ENCODE peak calls at places on chromosomes 13 and 19, in four cellular contexts. One of them, this sample, is unnamed.

GRCh38 chr19:38734426-38735256 is 9.6 kb downstream of the CAPN12 start:
- DNase-seq in K562: no peak
- DNase-seq in GM12878: peak; percentile 25
- DNase-seq in HepG2: no peak
- DNase-seq in this sample: no peak

GRCh38 chr19:4258181-4258580 is 11.3 kb downstream of the YJU2 start:
- DNase-seq in K562: no peak
- DNase-seq in GM12878: no peak
- DNase-seq in HepG2: no peak
- DNase-seq in this sample: no peak

GRCh38 chr19:8224394-8225145 is 15.4 kb downstream of the CERS4 start:
- DNase-seq in K562: no peak
- DNase-seq in GM12878: no peak
- DNase-seq in HepG2: no peak
- DNase-seq in this sample: no peak

GRCh38 chr19:13597625-13598024 is 91.3 kb upstream of the CACNA1A start:
- DNase-seq in K562: peak; percentile 81
- DNase-seq in GM12878: peak; percentile 25
- DNase-seq in HepG2: peak; percentile 35
- DNase-seq in this sample: no peak

GRCh38 chr19:391199-391557 is 17.8 kb downstream of the C2CD4C start:
- DNase-seq in K562: no peak
- DNase-seq in GM12878: no peak
- DNase-seq in HepG2: no peak
- DNase-seq in this sample: no peak

GRCh38 chr19:45613926-45614725 is 12.1 kb upstream of the GPR4 start:
- DNase-seq in K562: no peak
- DNase-seq in GM12878: peak; percentile 73
- DNase-seq in HepG2: no peak
- DNase-seq in this sample: no peak

GRCh38 chr19:41218615-41219507 is at the start of gene AXL:
- DNase-seq in K562: no peak
- DNase-seq in GM12878: no peak
- DNase-seq in HepG2: peak; percentile 25
- DNase-seq in this sample: peak; percentile 78

GRCh38 chr19:19115954-19116353 is 22.3 kb downstream of the TMEM161A start:
- DNase-seq in K562: peak; percentile 68
- DNase-seq in GM12878: no peak
- DNase-seq in HepG2: peak; percentile 45
- DNase-seq in this sample: no peak

DNA sequence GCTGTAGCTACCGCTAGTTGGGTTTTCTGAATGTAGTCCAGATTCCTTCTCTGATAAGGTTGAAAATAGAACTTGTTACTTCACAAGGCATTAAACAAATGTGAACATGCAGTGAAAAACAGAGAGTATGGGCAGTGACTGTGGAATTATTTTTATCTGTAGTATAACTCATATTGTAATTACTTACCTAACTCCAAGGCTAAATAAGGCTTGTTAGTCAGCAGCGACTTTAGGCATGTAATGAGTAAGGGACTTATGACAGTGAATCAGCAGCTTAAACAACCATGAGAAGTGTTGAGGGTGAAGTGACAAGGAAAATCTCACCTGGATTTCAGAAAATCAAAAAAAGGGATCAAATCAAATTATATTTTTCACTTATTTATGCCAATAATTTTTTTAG is 1719.5 kb upstream of the MIR17HG start:
- DNase-seq in K562: no peak
- DNase-seq in GM12878: no peak
- DNase-seq in HepG2: no peak
- DNase-seq in this sample: no peak
- TF ChIP-seq TAF1 in K562: no peak
- TF ChIP-seq TAF1 in GM12878: no peak
- TF ChIP-seq TAF1 in HepG2: no peak
- TF ChIP-seq TAF1 in this sample: no peak

GRCh38 chr13:112444416-112445399 is 68.6 kb downstream of the SPACA7 start:
- DNase-seq in K562: no peak
- DNase-seq in GM12878: no peak
- DNase-seq in HepG2: no peak
- DNase-seq in this sample: no peak
- TF ChIP-seq HDAC2 in K562: no peak
- TF ChIP-seq HDAC2 in GM12878: no peak
- TF ChIP-seq HDAC2 in HepG2: no peak
- TF ChIP-seq HDAC2 in this sample: no peak

GRCh38 chr13:26977541-26977940 is 194.1 kb downstream of the USP12 start:
- DNase-seq in K562: no peak
- DNase-seq in GM12878: no peak
- DNase-seq in HepG2: no peak
- DNase-seq in this sample: no peak
- TF ChIP-seq TAF1 in K562: no peak
- TF ChIP-seq TAF1 in GM12878: no peak
- TF ChIP-seq TAF1 in HepG2: no peak
- TF ChIP-seq TAF1 in this sample: no peak

GRCh38 chr13:40786568-40786996 is 2.8 kb upstream of the SLC25A15 start:
- DNase-seq in K562: peak; percentile 36
- DNase-seq in GM12878: no peak
- DNase-seq in HepG2: peak; percentile 90
- DNase-seq in this sample: no peak
- TF ChIP-seq HDAC2 in K562: no peak
- TF ChIP-seq HDAC2 in GM12878: no peak
- TF ChIP-seq HDAC2 in HepG2: peak; percentile 82
- TF ChIP-seq HDAC2 in this sample: no peak

DNA sequence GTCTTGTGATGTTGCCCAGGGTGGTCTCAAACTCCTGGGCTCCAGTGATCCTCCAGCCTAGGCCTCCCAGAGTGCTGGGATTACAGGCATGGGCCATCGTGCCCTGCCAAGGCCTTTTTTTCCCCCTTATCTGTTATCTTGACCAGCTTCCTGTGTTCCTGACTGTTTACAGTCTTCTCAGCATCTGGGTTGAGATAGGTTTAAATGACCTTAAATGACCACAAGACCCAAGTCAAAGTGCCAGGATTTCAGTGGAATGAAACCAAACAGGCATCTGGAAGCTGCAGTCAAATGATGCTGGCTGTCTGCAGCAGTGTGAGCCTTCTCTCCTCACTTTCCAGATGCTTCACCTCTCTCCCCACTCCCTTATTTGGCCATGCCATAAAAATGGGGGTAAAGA is 114.2 kb upstream of the CLDN10 start:
- DNase-seq in K562: peak; percentile 25
- DNase-seq in GM12878: no peak
- DNase-seq in HepG2: no peak
- DNase-seq in this sample: no peak
- TF ChIP-seq TAF1 in K562: no peak
- TF ChIP-seq TAF1 in GM12878: no peak
- TF ChIP-seq TAF1 in HepG2: no peak
- TF ChIP-seq TAF1 in this sample: no peak

GRCh38 chr13:98972627-98973026 is 5.2 kb downstream of the DOCK9 start:
- DNase-seq in K562: no peak
- DNase-seq in GM12878: no peak
- DNase-seq in HepG2: no peak
- DNase-seq in this sample: no peak
- TF ChIP-seq HDAC2 in K562: no peak
- TF ChIP-seq HDAC2 in GM12878: no peak
- TF ChIP-seq HDAC2 in HepG2: no peak
- TF ChIP-seq HDAC2 in this sample: no peak

GRCh38 chr13:45369116-45369515 is 28.1 kb upstream of the TPT1 start:
- DNase-seq in K562: no peak
- DNase-seq in GM12878: no peak
- DNase-seq in HepG2: no peak
- DNase-seq in this sample: no peak
- TF ChIP-seq TAF1 in K562: no peak
- TF ChIP-seq TAF1 in GM12878: no peak
- TF ChIP-seq TAF1 in HepG2: no peak
- TF ChIP-seq TAF1 in this sample: no peak

GRCh38 chr13:44191103-44191502 is 182.5 kb upstream of the SERP2 start:
- DNase-seq in K562: no peak
- DNase-seq in GM12878: no peak
- DNase-seq in HepG2: no peak
- DNase-seq in this sample: no peak

GRCh38 chr13:44184740-44185139 is 188.9 kb upstream of the SERP2 start:
- DNase-seq in K562: no peak
- DNase-seq in GM12878: no peak
- DNase-seq in HepG2: no peak
- DNase-seq in this sample: no peak

GRCh38 chr13:44191504-44192171 is 182.0 kb upstream of the SERP2 start:
- DNase-seq in K562: peak; percentile 49
- DNase-seq in GM12878: no peak
- DNase-seq in HepG2: peak; percentile 64
- DNase-seq in this sample: no peak

GRCh38 chr13:44189085-44189484 is 184.5 kb upstream of the SERP2 start:
- DNase-seq in K562: no peak
- DNase-seq in GM12878: no peak
- DNase-seq in HepG2: no peak
- DNase-seq in this sample: no peak

DNA sequence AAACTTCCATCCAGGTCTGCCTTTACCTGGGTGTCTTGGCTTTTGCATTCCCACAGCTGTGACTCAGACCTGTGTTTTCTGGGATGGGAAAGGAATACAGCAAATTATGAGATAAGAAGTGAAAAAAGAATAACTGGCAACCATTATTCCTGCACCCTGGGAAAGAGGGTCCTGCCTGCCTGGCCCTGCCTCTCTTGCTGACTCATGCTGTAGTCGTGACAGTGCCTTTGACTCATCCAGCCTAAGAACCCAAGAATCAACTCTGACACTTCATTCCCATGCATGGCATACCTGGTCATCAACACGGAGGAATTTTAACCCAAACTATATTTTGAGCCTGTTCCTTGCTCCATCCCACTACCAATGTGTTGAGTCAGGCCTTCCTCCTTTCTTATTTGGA is 185.4 kb upstream of the SERP2 start:
- DNase-seq in K562: no peak
- DNase-seq in GM12878: no peak
- DNase-seq in HepG2: no peak
- DNase-seq in this sample: no peak
- TF ChIP-seq HDAC2 in K562: no peak
- TF ChIP-seq HDAC2 in GM12878: no peak
- TF ChIP-seq HDAC2 in HepG2: no peak
- TF ChIP-seq HDAC2 in this sample: no peak

GRCh38 chr13:50365683-50366391 is 350.6 kb downstream of the KCNRG start:
- DNase-seq in K562: no peak
- DNase-seq in GM12878: peak; percentile 67
- DNase-seq in HepG2: peak; percentile 61
- DNase-seq in this sample: no peak
- TF ChIP-seq TAF1 in K562: no peak
- TF ChIP-seq TAF1 in GM12878: no peak
- TF ChIP-seq TAF1 in HepG2: no peak
- TF ChIP-seq TAF1 in this sample: no peak